ENCODE peak calls at places on chromosome 21, in ten cellular contexts. X, I, W, L, D, V, E, F, J and Q are unnamed samples.

GRCh38 chr21:37374026-37374425 is 7.5 kb downstream of the DYRK1A start:
- DNase-seq in J (no peak), X (no peak), I (no peak), F (no peak), V (peak), L (peak), E (no peak), W (no peak), D (no peak), Q (no peak)

GRCh38 chr21:28738305-28738704 is 254.4 kb downstream of the LTN1 start:
- DNase-seq in J (no peak), E (no peak), L (no peak), V (no peak), D (no peak), X (no peak), I (no peak), W (no peak), F (no peak), Q (no peak)

GRCh38 chr21:34511154-34511553 is 856 bp downstream of the KCNE1 start:
- DNase-seq in L (no peak), X (no peak), D (no peak), I (no peak), V (no peak), W (no peak), J (no peak), F (no peak), E (no peak), Q (no peak)

GRCh38 chr21:32578107-32578691 is 7.1 kb downstream of the TCP10L start:
- DNase-seq in V (peak), X (no peak), F (no peak), L (no peak), J (no peak), D (no peak), I (no peak), E (peak), W (no peak), Q (no peak)

GRCh38 chr21:45869121-45870007 is 112.2 kb upstream of the COL6A1 start:
- DNase-seq in L (no peak), D (no peak), E (no peak), X (no peak), V (peak), J (no peak), I (no peak), F (no peak), W (no peak), Q (peak)

GRCh38 chr21:45593162-45594022 is 50.1 kb upstream of the PCBP3 start:
- DNase-seq in D (no peak), V (no peak), F (no peak), I (no peak), J (no peak), W (no peak), E (peak), L (no peak), X (no peak), Q (no peak)

GRCh38 chr21:22575165-22575584 is 1577.0 kb downstream of the NCAM2 start:
- DNase-seq in I (peak), F (no peak), E (no peak), L (no peak), V (peak), X (no peak), W (no peak), D (no peak), J (peak), Q (peak)

GRCh38 chr21:25963186-25963585 is 207.4 kb downstream of the APP start:
- DNase-seq in L (peak), J (peak), I (no peak), F (no peak), X (no peak), D (no peak), V (peak), W (no peak), E (no peak), Q (peak)

GRCh38 chr21:37297364-37297763 is 30.2 kb upstream of the VPS26C start:
- DNase-seq in V (no peak), F (no peak), I (no peak), X (no peak), D (no peak), L (no peak), W (no peak), J (no peak), E (no peak), Q (no peak)

GRCh38 chr21:27825035-27825434 is 858.1 kb upstream of the ADAMTS5 start:
- DNase-seq in J (no peak), F (no peak), D (no peak), E (no peak), W (no peak), X (no peak), L (no peak), I (no peak), V (no peak), Q (no peak)

GRCh38 chr21:32457360-32457840 is 44.9 kb downstream of the EVA1C start:
- DNase-seq in D (no peak), V (peak), I (peak), W (peak), X (no peak), E (peak), F (no peak), L (no peak), J (no peak), Q (peak)

GRCh38 chr21:42187976-42188653 is 30.8 kb upstream of the ABCG1 start:
- DNase-seq in W (no peak), X (no peak), V (peak), L (no peak), F (no peak), I (peak), D (no peak), E (no peak), J (no peak), Q (no peak)

GRCh38 chr21:35738342-35738961 is 321.9 kb downstream of the SETD4 start:
- DNase-seq in X (no peak), F (peak), V (peak), I (no peak), E (no peak), D (no peak), L (peak), W (no peak), J (no peak), Q (peak)

GRCh38 chr21:39186676-39187075 is 3.4 kb upstream of the PSMG1 start:
- DNase-seq in X (no peak), L (no peak), V (no peak), F (no peak), E (no peak), D (no peak), I (no peak), J (no peak), W (no peak), Q (no peak)

GRCh38 chr21:38954450-38955059 is 148.8 kb downstream of the ETS2 start:
- DNase-seq in J (no peak), F (peak), D (no peak), E (no peak), L (no peak), X (no peak), W (no peak), V (no peak), I (no peak), Q (no peak)

GRCh38 chr21:15754640-15755039 is 24.9 kb downstream of the USP25 start:
- DNase-seq in W (no peak), D (no peak), F (no peak), X (no peak), E (no peak), I (no peak), L (peak), J (peak), V (peak), Q (peak)

GRCh38 chr21:42818328-42818749 is 61.0 kb downstream of the WDR4 start:
- DNase-seq in W (peak), D (no peak), L (no peak), E (peak), I (no peak), J (peak), X (no peak), V (peak), F (no peak), Q (peak)

GRCh38 chr21:46052703-46053651 is 44.9 kb upstream of the COL6A2 start:
- DNase-seq in E (no peak), V (peak), F (no peak), J (no peak), D (no peak), W (no peak), L (peak), I (no peak), X (no peak), Q (peak)

GRCh38 chr21:35149698-35150097 is 100.6 kb upstream of the RUNX1 start:
- DNase-seq in X (no peak), L (no peak), E (no peak), W (no peak), F (no peak), J (no peak), V (no peak), D (no peak), I (no peak), Q (peak)

GRCh38 chr21:45886610-45887026 is 95.0 kb upstream of the COL6A1 start:
- DNase-seq in V (no peak), X (no peak), W (no peak), I (no peak), F (no peak), L (no peak), D (no peak), E (no peak), J (no peak), Q (no peak)

GRCh38 chr21:44972301-44972814 is 32.5 kb downstream of the SLX9 start:
- DNase-seq in J (no peak), V (no peak), E (no peak), L (no peak), F (no peak), I (no peak), D (no peak), W (no peak), X (no peak), Q (no peak)

GRCh38 chr21:33067457-33067856 is 2.5 kb upstream of the OLIG1 start:
- DNase-seq in I (no peak), E (no peak), J (no peak), V (no peak), X (no peak), F (no peak), D (no peak), L (no peak), W (no peak), Q (no peak)